ENCODE peak calls at places on chromosomes 2 and 18, in four cellular contexts. J, H, Z and Q are unnamed samples.
A peak's percentile ranks its signal among the peaks of the same experiment; 100 is the strongest.

GRCh38 chr2:108620656-108621055 is 86.4 kb downstream of the LIMS1 start:
- DNase-seq in J (no peak), H (no peak), Z (no peak), Q (no peak)

GRCh38 chr2:30629866-30630265 is 177.4 kb downstream of the CAPN13 start:
- DNase-seq in J (no peak), H (peak; percentile 31), Z (peak; percentile 74), Q (no peak)

GRCh38 chr2:110674620-110675555 is 3.0 kb downstream of the BUB1 start:
- DNase-seq in J (no peak), H (peak; percentile 89), Z (peak; percentile 50), Q (no peak)

GRCh38 chr2:38294597-38294996 is 82.5 kb downstream of the ATL2 start:
- DNase-seq in J (no peak), H (no peak), Z (peak; percentile 24), Q (no peak)

GRCh38 chr2:241760301-241760771 is 16.3 kb upstream of the GAL3ST2 start:
- DNase-seq in J (no peak), H (no peak), Z (no peak), Q (peak; percentile 14)

GRCh38 chr2:74828534-74828933 is 5.4 kb upstream of the HK2 start:
- DNase-seq in J (no peak), H (no peak), Z (no peak), Q (no peak)

GRCh38 chr18:76572517-76573247 is 77.6 kb upstream of the ZNF516 start:
- DNase-seq in J (peak; percentile 33), H (no peak), Z (no peak), Q (no peak)

GRCh38 chr2:25115902-25116301 is 52.5 kb downstream of the POMC start:
- DNase-seq in J (no peak), H (no peak), Z (peak; percentile 68), Q (no peak)

GRCh38 chr2:177164584-177165052 is 48.0 kb upstream of the HNRNPA3 start:
- DNase-seq in J (peak; percentile 89), H (peak; percentile 84), Z (peak; percentile 72), Q (peak; percentile 78)

GRCh38 chr2:128310094-128310716 is 8.5 kb downstream of the HS6ST1 start:
- DNase-seq in J (no peak), H (no peak), Z (no peak), Q (peak; percentile 21)

GRCh38 chr2:133780099-133780996 is 212.1 kb upstream of the NCKAP5 start:
- DNase-seq in J (peak; percentile 75), H (peak; percentile 85), Z (peak; percentile 86), Q (peak; percentile 47)

GRCh38 chr2:216210711-216211131 is 101.6 kb downstream of the XRCC5 start:
- DNase-seq in J (no peak), H (no peak), Z (peak; percentile 9), Q (no peak)

GRCh38 chr2:102208774-102209173 is 22.0 kb downstream of the IL1RL2 start:
- DNase-seq in J (no peak), H (no peak), Z (no peak), Q (no peak)

GRCh38 chr2:71379086-71379485 is 47.5 kb downstream of the ZNF638 start:
- DNase-seq in J (no peak), H (peak; percentile 13), Z (peak; percentile 81), Q (no peak)

GRCh38 chr2:15630958-15631719 is 39.5 kb downstream of the DDX1 start:
- DNase-seq in J (no peak), H (no peak), Z (no peak), Q (no peak)

GRCh38 chr2:15633971-15634346 is 42.3 kb downstream of the DDX1 start:
- DNase-seq in J (no peak), H (no peak), Z (no peak), Q (no peak)

GRCh38 chr2:15633043-15633970 is 41.6 kb downstream of the DDX1 start:
- DNase-seq in J (no peak), H (no peak), Z (no peak), Q (no peak)

GRCh38 chr2:15630121-15630957 is 38.7 kb downstream of the DDX1 start:
- DNase-seq in J (no peak), H (no peak), Z (no peak), Q (no peak)

DNA sequence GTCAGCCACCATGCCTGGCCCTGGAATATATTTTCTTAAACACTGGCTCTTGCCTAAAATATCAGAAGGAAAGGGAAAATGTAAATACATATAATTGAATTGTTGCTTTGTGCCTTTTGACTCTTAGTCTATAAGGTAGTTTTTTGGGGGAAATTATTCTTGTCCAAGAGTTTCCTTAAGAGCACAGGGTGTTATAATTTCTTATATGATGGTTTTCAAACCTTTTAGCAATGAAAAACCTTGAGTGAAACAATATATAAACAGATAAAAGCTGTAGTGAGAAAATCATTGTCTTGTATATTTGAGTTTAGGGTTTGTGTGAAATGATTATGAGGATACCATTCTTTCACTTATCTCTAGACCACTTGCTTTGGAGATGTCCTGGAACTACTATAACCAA is 40.2 kb downstream of the DDX1 start:
- DNase-seq in J (no peak), H (no peak), Z (no peak), Q (no peak)
- H4K5ac ChIP-seq in J (no peak overlapping the region), H (no peak overlapping the region), Z (no peak overlapping the region), Q (no peak overlapping the region)

DNA sequence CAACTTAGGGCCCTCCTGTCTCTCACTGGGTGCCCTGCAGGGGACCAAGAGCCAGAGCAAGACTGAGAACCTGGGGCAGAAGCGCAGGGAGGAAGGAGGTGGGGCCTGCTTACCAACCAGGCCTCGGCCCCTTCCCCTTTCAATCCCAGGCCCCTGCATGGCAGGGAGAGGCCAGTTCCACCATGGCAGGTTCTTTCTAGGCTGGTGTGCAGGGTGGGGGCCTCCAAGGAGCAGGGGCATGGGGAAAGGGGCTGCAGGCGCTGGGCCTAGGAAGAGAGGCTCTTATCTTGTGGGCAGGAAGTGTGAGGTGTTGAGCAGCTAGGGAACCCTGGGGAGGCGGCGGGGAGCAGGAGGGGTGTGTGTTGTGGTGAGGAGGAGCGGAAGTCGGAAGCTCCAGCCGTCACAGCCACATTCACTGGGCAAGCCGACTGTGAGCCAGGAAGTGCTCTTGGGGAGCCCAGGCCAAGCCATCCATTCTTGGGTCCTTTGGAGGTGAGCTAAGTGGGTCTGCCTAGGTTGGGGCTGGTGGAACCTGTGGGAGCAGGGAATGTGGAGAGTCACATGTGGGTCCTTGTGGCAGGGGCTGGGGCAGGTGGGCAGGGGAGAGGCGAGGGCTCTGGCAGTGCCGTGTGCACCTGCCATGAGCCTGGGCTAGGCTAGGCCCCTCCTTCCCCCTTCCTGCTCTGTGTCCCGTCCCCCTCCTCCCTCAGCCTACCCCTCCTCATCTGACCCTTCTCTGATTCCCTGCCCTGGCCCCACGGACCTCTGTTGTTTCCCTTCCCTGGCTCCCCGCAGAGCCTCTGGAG is at the start of gene PSD4:
- DNase-seq in J (no peak), H (peak; percentile 79), Z (no peak), Q (no peak)
- H3K9ac ChIP-seq in J (no peak within 1 kb of the TSS), H (no peak within 1 kb of the TSS), Z (no peak within 1 kb of the TSS), Q (no peak within 1 kb of the TSS)

GRCh38 chr2:11564864-11565567 is 31.2 kb downstream of the GREB1 start:
- DNase-seq in J (no peak), H (no peak), Z (no peak), Q (no peak)
- H2BK120ac ChIP-seq in J (no peak overlapping the region), H (no peak overlapping the region), Z (no peak overlapping the region), Q (no peak overlapping the region)

GRCh38 chr2:136985044-136985443 is 219.7 kb downstream of the THSD7B start:
- DNase-seq in J (no peak), H (peak; percentile 67), Z (no peak), Q (no peak)
- H4K5ac ChIP-seq in J (no peak overlapping the region), H (no peak overlapping the region), Z (no peak overlapping the region), Q (no peak overlapping the region)

DNA sequence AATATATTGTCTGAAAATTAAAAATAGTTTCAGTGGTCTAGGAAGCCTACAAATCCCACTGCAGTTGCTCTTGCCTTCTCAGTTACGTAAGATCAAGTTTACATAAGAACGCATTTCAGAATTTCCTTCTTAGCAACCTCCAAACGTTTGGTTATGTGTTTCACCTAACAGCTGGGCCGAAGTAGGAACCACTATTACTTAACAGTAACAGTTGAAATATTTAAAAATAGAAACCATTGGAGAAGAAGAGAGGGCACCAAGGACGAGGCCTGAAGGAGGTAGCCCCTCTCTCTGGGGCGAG is 177.8 kb downstream of the HDAC4 start:
- DNase-seq in J (no peak), H (no peak), Z (peak; percentile 78), Q (no peak)
- H3K9ac ChIP-seq in J (no peak overlapping the region), H (no peak overlapping the region), Z (no peak overlapping the region), Q (no peak overlapping the region)

GRCh38 chr2:26848336-26849055 is 564 bp downstream of the DPYSL5 start:
- DNase-seq in J (peak; percentile 79), H (peak; percentile 40), Z (no peak), Q (peak; percentile 66)

GRCh38 chr2:26846334-26846863 is 1.5 kb upstream of the DPYSL5 start:
- DNase-seq in J (peak; percentile 86), H (peak; percentile 86), Z (peak; percentile 69), Q (peak; percentile 81)

GRCh38 chr2:26847663-26848335 is at the start of gene DPYSL5:
- DNase-seq in J (peak; percentile 91), H (peak; percentile 84), Z (no peak), Q (peak; percentile 92)

GRCh38 chr2:26845021-26845420 is 2.9 kb upstream of the DPYSL5 start:
- DNase-seq in J (no peak), H (no peak), Z (no peak), Q (no peak)

GRCh38 chr2:26846881-26847662 is 860 bp upstream of the DPYSL5 start:
- DNase-seq in J (no peak), H (no peak), Z (no peak), Q (no peak)
- H2BK120ac ChIP-seq in J (no peak overlapping the region), H (no peak overlapping the region), Z (no peak overlapping the region), Q (no peak overlapping the region)